ENCODE peak calls at places on chromosome X, in seven cellular contexts. R is CD8-positive, alpha-beta memory T cell; S is K562; T is Caco-2; M is transverse colon; B is mammary epithelial cell; V is body of pancreas. P is an unnamed sample. For H3K36me3 and H3K4me1, the result is how much of the 10 kb centered on the place peaks cover.

GRCh38 chrX:133670394-133670793 is 255.1 kb upstream of the GPC4 start:
- DNase-seq in R (no peak), S (peak), T (no peak), M (no peak), B (peak), V (no peak), P (peak)

GRCh38 chrX:11458175-11458574 is 165.0 kb downstream of the AMELX start:
- DNase-seq in R (no peak), S (no peak), T (no peak), M (no peak), B (no peak), V (no peak), P (no peak)

GRCh38 chrX:134542485-134542884 is 82.5 kb downstream of the HPRT1 start:
- DNase-seq in R (no peak), S (no peak), T (no peak), M (no peak), B (peak), V (no peak), P (no peak)

GRCh38 chrX:25049347-25049746 is 33.6 kb upstream of the ARX start:
- DNase-seq in R (no peak), S (no peak), T (no peak), M (no peak), B (peak), V (no peak), P (no peak)

GRCh38 chrX:136063340-136064079 is 78.3 kb downstream of the SLC9A6 start:
- DNase-seq in R (no peak), S (no peak), T (no peak), M (no peak), B (no peak), V (no peak), P (no peak)

GRCh38 chrX:152428089-152428488 is 23.0 kb downstream of the GABRA3 start:
- DNase-seq in R (no peak), S (no peak), T (no peak), M (no peak), B (peak), V (no peak), P (no peak)

GRCh38 chrX:40096395-40097091 is 1.2 kb downstream of the BCOR start:
- DNase-seq in R (peak), S (no peak), T (no peak), M (peak), B (peak), V (peak), P (peak)

GRCh38 chrX:118117069-118117405 is 427 bp upstream of the KLHL13 start:
- DNase-seq in R (no peak), S (no peak), T (no peak), M (no peak), B (no peak), V (no peak), P (no peak)

GRCh38 chrX:2697741-2698294 is 6.7 kb downstream of the CD99 start:
- DNase-seq in R (no peak), S (no peak), T (no peak), M (no peak), B (no peak), V (no peak), P (no peak)

GRCh38 chrX:151879856-151880255 is 32.8 kb upstream of the MAGEA4 start:
- DNase-seq in R (no peak), S (no peak), T (no peak), M (no peak), B (no peak), V (no peak), P (no peak)

GRCh38 chrX:106730385-106730784 is 3.9 kb downstream of the RNF128 start:
- DNase-seq in R (no peak), S (no peak), T (no peak), M (no peak), B (no peak), V (no peak), P (no peak)

GRCh38 chrX:85004255-85004654 is 578 bp downstream of the APOOL start:
- DNase-seq in R (no peak), S (no peak), T (no peak), M (no peak), B (peak), V (no peak), P (no peak)

GRCh38 chrX:154375156-154375504 is 696 bp upstream of the FLNA start:
- DNase-seq in R (no peak), S (no peak), T (no peak), M (no peak), B (no peak), V (no peak), P (no peak)
- H3K4me3 ChIP-seq in R (no peak), S (peak), T (peak), M (no peak), B (peak), V (no peak), P (no peak)

DNA sequence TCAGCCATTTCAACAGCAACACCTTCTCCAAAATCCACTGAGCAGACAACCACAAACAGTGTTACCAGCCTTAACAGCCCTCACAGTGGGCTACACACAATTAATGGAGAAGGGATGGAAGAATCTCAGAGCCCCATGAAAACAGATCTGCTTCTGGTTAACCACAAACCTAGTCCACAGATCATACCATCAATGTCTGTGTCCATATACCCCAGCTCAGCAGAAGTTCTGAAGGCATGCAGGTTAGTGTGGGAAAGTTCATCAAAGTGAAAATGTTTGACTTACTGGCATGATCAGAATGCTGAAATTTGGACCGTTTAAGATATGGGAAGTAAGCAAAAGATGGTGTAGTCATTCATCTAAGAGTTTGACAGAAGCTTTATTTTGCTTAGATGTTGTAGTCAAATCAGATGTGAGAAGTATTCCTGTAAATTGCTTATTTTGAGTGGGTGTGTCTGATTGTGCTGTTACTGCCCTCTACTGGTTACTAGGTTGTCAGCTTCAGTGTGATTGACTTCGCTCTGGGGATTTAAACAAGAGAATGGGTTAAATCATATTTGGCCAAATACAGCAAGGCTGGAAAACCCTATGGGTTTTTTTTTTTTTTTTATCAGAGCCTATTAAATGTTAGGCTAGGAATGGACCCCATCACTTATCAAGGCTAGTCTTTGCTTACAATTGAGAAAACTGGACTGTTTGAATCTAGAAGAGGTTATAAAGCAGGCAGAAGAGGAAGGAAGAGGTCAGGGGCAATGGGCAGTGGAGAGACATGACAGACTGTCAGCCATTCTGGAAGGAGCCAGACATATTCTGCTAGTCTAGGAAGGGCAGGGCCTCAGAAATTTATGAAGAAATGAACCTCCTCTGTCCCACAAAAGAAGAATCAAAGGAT is 130.3 kb downstream of the DIPK2B start:
- DNase-seq in R (peak), S (peak), T (no peak), M (no peak), B (peak), V (no peak), P (peak)
- H3K36me3 ChIP-seq in R (under half), S (under half), T (under half), M (under half), B (under half), V (under half), P (under half)

GRCh38 chrX:19748898-19749680 is 138.3 kb downstream of the SH3KBP1 start:
- DNase-seq in R (no peak), S (no peak), T (no peak), M (no peak), B (no peak), V (no peak), P (no peak)
- H3K4me1 ChIP-seq in R (half or more), S (under half), T (under half), M (under half), B (under half), V (under half), P (under half)

DNA sequence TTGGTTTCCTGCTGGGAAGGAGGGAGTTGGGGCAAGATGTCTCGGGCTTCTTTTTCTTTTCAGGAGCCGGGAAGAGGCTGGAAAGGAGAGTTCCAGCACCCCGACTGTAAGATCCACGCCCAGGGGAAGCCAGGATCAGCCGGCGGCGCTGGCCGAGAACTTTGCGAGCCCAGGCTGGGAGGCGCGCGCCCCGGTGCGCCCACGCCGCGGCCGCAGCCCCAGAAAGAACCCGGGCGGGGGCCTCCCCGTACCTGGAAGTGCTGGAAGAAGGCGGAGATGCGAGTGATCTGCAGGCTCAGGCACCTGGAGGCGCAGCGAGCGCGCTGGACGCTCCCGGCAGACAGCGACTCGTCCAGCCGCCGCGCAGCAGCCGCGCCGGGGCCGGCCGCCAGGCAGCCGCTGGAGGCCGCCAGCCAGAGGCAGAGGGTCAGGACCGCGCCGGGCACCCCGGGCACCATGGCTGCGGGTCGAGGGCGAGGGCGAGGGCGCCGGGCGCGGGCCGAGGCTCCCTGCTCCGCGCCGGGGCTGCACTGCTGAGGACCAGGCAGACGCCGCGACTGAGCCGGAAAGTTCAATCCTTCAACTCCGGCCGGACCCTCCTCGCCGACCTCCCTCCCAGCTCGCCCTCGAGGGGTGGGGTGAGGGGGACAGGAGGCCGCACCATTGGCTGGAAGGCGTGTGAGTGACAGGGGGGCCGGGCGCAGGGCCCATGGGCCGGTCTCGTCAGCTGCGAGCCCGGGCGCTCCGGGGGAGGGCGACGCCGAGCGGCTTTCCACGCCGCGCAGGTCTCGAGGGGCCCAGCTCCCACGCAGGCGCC is at the start of gene ANOS1:
- DNase-seq in R (no peak), S (no peak), T (peak), M (no peak), B (peak), V (peak), P (no peak)
- H3K4me3 ChIP-seq in R (no peak), S (no peak), T (peak), M (peak), B (peak), V (peak), P (peak)

GRCh38 chrX:119757979-119758681 is at the start of gene SOWAHD:
- DNase-seq in R (peak), S (peak), T (peak), M (peak), B (peak), V (peak), P (peak)

GRCh38 chrX:119757646-119757978 is 776 bp upstream of the SOWAHD start:
- DNase-seq in R (no peak), S (no peak), T (no peak), M (no peak), B (no peak), V (no peak), P (no peak)

GRCh38 chrX:119759333-119759766 is 962 bp downstream of the SOWAHD start:
- DNase-seq in R (no peak), S (no peak), T (no peak), M (no peak), B (no peak), V (no peak), P (no peak)

GRCh38 chrX:119760026-119760902 is 1.9 kb downstream of the SOWAHD start:
- DNase-seq in R (no peak), S (no peak), T (no peak), M (no peak), B (no peak), V (no peak), P (no peak)

DNA sequence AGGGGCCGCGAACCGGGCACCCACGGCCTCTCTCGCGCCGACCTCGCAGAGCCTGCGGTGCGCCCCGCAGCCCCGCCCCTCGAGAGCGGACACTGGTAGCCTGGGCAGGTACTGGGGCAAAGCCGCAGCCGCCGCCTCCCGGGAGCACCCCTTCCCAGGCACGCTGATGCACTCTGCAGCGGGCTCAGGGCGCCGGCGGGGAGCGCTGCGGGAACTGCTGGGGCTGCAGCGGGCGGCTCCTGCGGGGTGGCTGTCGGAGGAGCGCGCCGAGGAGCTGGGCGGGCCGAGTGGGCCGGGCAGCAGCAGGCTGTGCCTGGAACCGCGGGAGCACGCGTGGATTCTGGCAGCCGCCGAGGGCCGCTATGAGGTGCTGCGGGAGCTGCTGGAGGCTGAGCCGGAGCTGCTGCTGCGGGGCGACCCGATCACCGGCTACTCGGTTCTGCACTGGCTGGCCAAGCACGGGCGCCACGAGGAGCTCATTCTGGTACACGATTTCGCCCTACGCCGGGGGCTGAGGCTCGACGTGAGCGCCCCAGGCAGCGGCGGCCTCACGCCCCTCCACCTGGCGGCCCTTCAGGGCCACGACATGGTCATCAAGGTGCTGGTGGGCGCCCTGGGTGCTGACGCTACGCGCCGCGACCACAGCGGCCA is 419 bp downstream of the SOWAHD start:
- DNase-seq in R (peak), S (peak), T (peak), M (peak), B (peak), V (peak), P (no peak)
- H3K36me3 ChIP-seq in R (under half), S (under half), T (under half), M (under half), B (under half), V (under half), P (under half)

GRCh38 chrX:120125444-120125843 is 9.7 kb upstream of the RHOXF1 start:
- DNase-seq in R (no peak), S (no peak), T (no peak), M (no peak), B (no peak), V (no peak), P (no peak)
- H3K4me1 ChIP-seq in R (under half), S (under half), T (under half), M (under half), B (under half), V (under half), P (under half)

GRCh38 chrX:71103110-71103983 is 3.2 kb downstream of the CXorf65 start:
- DNase-seq in R (peak), S (peak), T (peak), M (peak), B (no peak), V (no peak), P (peak)

GRCh38 chrX:71105638-71106037 is 902 bp downstream of the CXorf65 start:
- DNase-seq in R (peak), S (no peak), T (no peak), M (no peak), B (no peak), V (no peak), P (no peak)

GRCh38 chrX:71107245-71107644 is 705 bp upstream of the CXorf65 start:
- DNase-seq in R (no peak), S (no peak), T (no peak), M (no peak), B (no peak), V (no peak), P (no peak)

GRCh38 chrX:71107762-71108360 is 1.3 kb upstream of the CXorf65 start:
- DNase-seq in R (peak), S (no peak), T (no peak), M (no peak), B (no peak), V (no peak), P (no peak)

DNA sequence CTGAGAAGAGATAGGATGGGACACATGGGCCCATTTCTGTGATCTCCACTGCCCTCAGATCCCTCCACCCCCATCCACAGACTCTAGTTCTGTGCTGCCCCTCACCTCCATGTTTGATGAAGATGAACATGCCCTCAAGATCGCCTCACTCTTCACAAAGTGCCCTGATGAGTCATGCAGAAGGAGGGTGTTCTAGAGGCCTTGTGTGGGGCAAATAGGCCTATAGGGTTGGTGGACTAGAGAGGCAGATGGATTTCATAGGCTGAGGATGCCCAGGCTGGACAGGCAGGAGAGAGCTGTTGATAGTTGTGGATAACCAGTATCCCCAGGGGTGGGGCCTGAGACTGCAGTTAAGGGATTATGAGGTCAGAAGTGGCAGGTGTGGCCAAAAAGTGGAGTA is at the start of gene CXorf65:
- DNase-seq in R (no peak), S (no peak), T (no peak), M (no peak), B (no peak), V (no peak), P (no peak)
- H3K4me3 ChIP-seq in R (peak), S (no peak), T (no peak), M (no peak), B (no peak), V (no peak), P (no peak)